ENCODE peak calls at places on chromosome 18, in seven cellular contexts. F is activated CD8-positive, alpha-beta T cell treated with anti-CD3 and anti-CD28 coated beads for 36 hours; W is brain microvascular endothelial cell; X is GM20000; L is RWPE2; D is endothelial cell; N is GM13977. E is an unnamed sample.

GRCh38 chr18:44453505-44453904 is 227.2 kb upstream of the SETBP1 start:
- DNase-seq in D (no peak), W (no peak), X (no peak), L (no peak), N (no peak), F (no peak), E (no peak)

GRCh38 chr18:28127228-28127627 is 49.7 kb downstream of the CDH2 start:
- DNase-seq in D (no peak), F (no peak), N (no peak), X (no peak), L (no peak), W (no peak), E (no peak)

GRCh38 chr18:36432880-36433279 is 135.4 kb downstream of the FHOD3 start:
- DNase-seq in L (no peak), F (no peak), W (no peak), D (no peak), X (no peak), N (no peak), E (no peak)

GRCh38 chr18:54003195-54003594 is 221.3 kb downstream of the MBD2 start:
- DNase-seq in W (no peak), F (no peak), D (no peak), N (no peak), X (no peak), L (no peak), E (no peak)

GRCh38 chr18:41077076-41077475 is 878.0 kb upstream of the PIK3C3 start:
- DNase-seq in L (no peak), W (no peak), X (no peak), F (no peak), D (no peak), N (no peak), E (no peak)

GRCh38 chr18:57427429-57428181 is 7.6 kb upstream of the ONECUT2 start:
- DNase-seq in F (peak; percentile 8), W (no peak), L (no peak), D (peak; percentile 46), N (peak; percentile 39), X (no peak), E (no peak)

GRCh38 chr18:50429207-50429948 is 54.5 kb downstream of the SKA1 start:
- DNase-seq in D (peak; percentile 26), N (peak; percentile 26), X (peak; percentile 36), W (peak; percentile 22), L (no peak), F (no peak), E (no peak)

GRCh38 chr18:73784853-73785252 is 362.8 kb downstream of the FBXO15 start:
- DNase-seq in N (no peak), D (peak; percentile 22), F (no peak), L (no peak), W (no peak), X (no peak), E (no peak)

GRCh38 chr18:79772865-79773696 is 24.7 kb upstream of the KCNG2 start:
- DNase-seq in X (no peak), W (no peak), F (no peak), N (no peak), D (no peak), L (peak; percentile 28), E (peak; percentile 38)

GRCh38 chr18:28875059-28875458 is 698.1 kb upstream of the CDH2 start:
- DNase-seq in L (no peak), W (no peak), X (no peak), D (no peak), N (no peak), F (no peak), E (no peak)

GRCh38 chr18:5197032-5197434 is at the start of gene AKAIN1:
- DNase-seq in F (peak; percentile 20), N (peak; percentile 39), L (no peak), W (peak; percentile 3), X (peak; percentile 51), D (peak; percentile 76), E (no peak)

GRCh38 chr18:12580630-12581342 is 77.1 kb downstream of the SPIRE1 start:
- DNase-seq in X (no peak), F (no peak), W (no peak), N (no peak), D (no peak), L (no peak), E (no peak)
- TF ChIP-seq CTCF in X (no peak), F (no peak), W (no peak), N (no peak), D (no peak), L (no peak), E (no peak)

GRCh38 chr18:31565782-31566512 is 25.7 kb upstream of the TTR start:
- DNase-seq in L (no peak), W (no peak), D (no peak), F (no peak), N (no peak), X (no peak), E (no peak)

GRCh38 chr18:31565345-31565744 is 26.3 kb upstream of the TTR start:
- DNase-seq in F (no peak), L (no peak), N (no peak), X (no peak), D (no peak), W (no peak), E (no peak)

GRCh38 chr18:31566576-31567306 is 24.9 kb upstream of the TTR start:
- DNase-seq in L (no peak), F (no peak), N (no peak), W (no peak), X (no peak), D (no peak), E (no peak)

GRCh38 chr18:31562726-31563125 is 29.0 kb upstream of the TTR start:
- DNase-seq in D (no peak), F (no peak), W (no peak), L (no peak), X (no peak), N (no peak), E (no peak)

GRCh38 chr18:31563778-31564177 is 27.9 kb upstream of the TTR start:
- DNase-seq in X (no peak), F (no peak), L (no peak), N (no peak), D (no peak), W (no peak), E (no peak)
- TF ChIP-seq CTCF in X (no peak), F (peak; percentile 12), L (peak; percentile 69), N (peak; percentile 41), D (no peak), W (no peak), E (no peak)

GRCh38 chr18:11488175-11488574 is 121.2 kb upstream of the SLC35G4 start:
- DNase-seq in W (peak; percentile 63), D (no peak), X (no peak), F (no peak), N (no peak), L (peak; percentile 65), E (no peak)
- TF ChIP-seq CTCF in W (peak; percentile 21), D (no peak), X (no peak), F (no peak), N (no peak), L (peak; percentile 11), E (no peak)

GRCh38 chr18:55762424-55762823 is 174.4 kb upstream of the TCF4 start:
- DNase-seq in F (no peak), L (no peak), N (no peak), X (no peak), D (no peak), W (no peak), E (no peak)

GRCh38 chr18:55764382-55764781 is 176.4 kb upstream of the TCF4 start:
- DNase-seq in W (no peak), N (no peak), F (no peak), L (no peak), D (no peak), X (no peak), E (no peak)

GRCh38 chr18:55768255-55768654 is 180.3 kb upstream of the TCF4 start:
- DNase-seq in W (no peak), N (no peak), D (no peak), F (no peak), L (no peak), X (no peak), E (no peak)

GRCh38 chr18:55763805-55764204 is 175.8 kb upstream of the TCF4 start:
- DNase-seq in F (no peak), X (no peak), N (no peak), W (no peak), L (no peak), D (no peak), E (no peak)

DNA sequence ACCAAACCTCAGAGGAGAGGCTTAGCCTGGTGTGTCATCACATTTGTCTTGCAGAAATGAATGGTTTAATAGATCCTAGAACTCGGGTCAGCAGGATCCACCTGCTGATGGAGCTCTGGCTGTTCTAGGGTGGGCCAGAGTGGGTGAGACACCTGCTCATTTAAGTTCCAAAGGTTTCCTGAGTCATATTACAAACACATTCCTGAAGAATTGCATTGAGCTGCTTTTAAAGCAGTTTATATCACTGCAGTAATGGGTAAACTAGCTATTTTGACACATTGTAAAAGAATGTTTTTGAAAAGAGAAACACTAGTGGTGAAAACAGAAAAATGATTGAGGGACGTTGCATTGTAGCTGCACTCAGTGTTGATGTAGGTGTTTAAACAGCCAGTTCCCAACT is 175.3 kb upstream of the TCF4 start:
- DNase-seq in D (no peak), F (no peak), L (no peak), N (no peak), W (peak; percentile 27), X (no peak), E (no peak)
- TF ChIP-seq CTCF in D (no peak), F (no peak), L (no peak), N (no peak), W (no peak), X (no peak), E (no peak)

GRCh38 chr18:12883003-12883683 is 894 bp downstream of the PTPN2 start:
- DNase-seq in F (peak; percentile 35), X (no peak), N (no peak), W (no peak), D (peak; percentile 41), L (no peak), E (no peak)

GRCh38 chr18:12883684-12884520 is at the start of gene PTPN2:
- DNase-seq in L (peak; percentile 85), F (peak; percentile 94), W (peak; percentile 87), D (peak; percentile 88), X (peak; percentile 98), N (peak; percentile 98), E (peak; percentile 98)

GRCh38 chr18:12884521-12885323 is 685 bp upstream of the PTPN2 start:
- DNase-seq in L (no peak), W (no peak), D (no peak), N (no peak), F (no peak), X (no peak), E (no peak)

GRCh38 chr18:12885500-12885899 is 1.5 kb upstream of the PTPN2 start:
- DNase-seq in L (no peak), W (no peak), F (no peak), X (no peak), D (no peak), N (no peak), E (no peak)

GRCh38 chr18:12886498-12887126 is 2.6 kb upstream of the PTPN2 start:
- DNase-seq in W (no peak), X (no peak), D (no peak), N (no peak), F (peak; percentile 36), L (no peak), E (no peak)
- TF ChIP-seq CTCF in W (peak; percentile 73), X (peak; percentile 34), D (peak; percentile 23), N (peak; percentile 40), F (peak; percentile 45), L (peak; percentile 72), E (no peak)

GRCh38 chr18:9549405-9549804 is 65.0 kb downstream of the PPP4R1 start:
- DNase-seq in F (peak; percentile 17), D (no peak), N (no peak), X (no peak), W (no peak), L (no peak), E (no peak)
- TF ChIP-seq CTCF in F (no peak), D (no peak), N (peak; percentile 31), X (no peak), W (peak; percentile 29), L (no peak), E (no peak)

GRCh38 chr18:61322265-61322873 is 10.9 kb upstream of the CDH20 start:
- DNase-seq in F (peak; percentile 64), N (peak; percentile 69), L (no peak), D (peak; percentile 90), W (peak; percentile 64), X (peak; percentile 74), E (no peak)
- TF ChIP-seq CTCF in F (peak; percentile 72), N (peak; percentile 97), L (peak; percentile 79), D (peak; percentile 78), W (peak; percentile 97), X (peak; percentile 89), E (no peak)

E was measured in sigmoid colon.